ENCODE peak calls at places on chromosomes 3 and 15, in five cellular contexts. T is germinal center; C is NCI-H460; W is A549; V is activated CD4-positive, alpha-beta T cell treated with anti-CD3 and anti-CD28 coated beads, Interleukin-2, amount 10 ng/mL, durations not matched to agents 7 days and 5 days. P is an unnamed sample.

GRCh38 chr3:42264399-42265058 is 1.5 kb downstream of the CCK start:
- DNase-seq in W (peak; percentile 46), C (no peak), V (no peak), T (no peak), P (no peak)

GRCh38 chr15:62824111-62824737 is 218.3 kb upstream of the TPM1 start:
- DNase-seq in T (no peak), W (peak; percentile 29), C (no peak), V (no peak), P (no peak)

GRCh38 chr3:105976211-105976610 is 107.4 kb upstream of the CBLB start:
- DNase-seq in T (no peak), W (no peak), C (no peak), V (no peak), P (no peak)

GRCh38 chr3:64224826-64225606 is at the start of gene PRICKLE2:
- DNase-seq in T (peak; percentile 48), C (no peak), W (peak; percentile 90), V (no peak), P (no peak)

GRCh38 chr3:78880588-78881461 is 887.0 kb downstream of the ROBO1 start:
- DNase-seq in C (no peak), T (no peak), W (no peak), V (no peak), P (no peak)

GRCh38 chr15:63250312-63250965 is 27.0 kb upstream of the APH1B start:
- DNase-seq in W (no peak), C (no peak), T (no peak), V (no peak), P (no peak)

GRCh38 chr3:127915937-127916480 is 977 bp downstream of the KBTBD12 start:
- DNase-seq in T (no peak), V (no peak), C (no peak), W (no peak), P (no peak)

GRCh38 chr3:139227165-139227564 is 116.7 kb upstream of the MRPS22 start:
- DNase-seq in V (no peak), C (no peak), T (no peak), W (no peak), P (no peak)

GRCh38 chr3:72189344-72189743 is 404.4 kb upstream of the PROK2 start:
- DNase-seq in C (no peak), W (no peak), V (no peak), T (no peak), P (no peak)

GRCh38 chr3:64417816-64418215 is 192.6 kb upstream of the PRICKLE2 start:
- DNase-seq in T (no peak), C (no peak), W (no peak), V (no peak), P (no peak)

GRCh38 chr3:101867521-101867920 is 18.2 kb downstream of the NFKBIZ start:
- DNase-seq in C (no peak), T (no peak), W (no peak), V (no peak), P (no peak)

GRCh38 chr3:46350262-46350565 is 3.7 kb upstream of the CCR2 start:
- DNase-seq in W (no peak), C (no peak), T (no peak), V (no peak), P (no peak)

GRCh38 chr3:112020653-112021052 is 13.9 kb upstream of the TMPRSS7 start:
- DNase-seq in T (no peak), C (no peak), W (no peak), V (no peak), P (no peak)

GRCh38 chr15:57165992-57166391 is 210.3 kb upstream of the CGNL1 start:
- DNase-seq in V (no peak), T (no peak), C (no peak), W (no peak), P (no peak)